ENCODE peak calls at places on chromosomes 16 and 17, in eight cellular contexts. E is right lobe of liver, X is A549, F is suprapubic skin, Z is prostate gland, O is breast epithelium, S is tibial nerve, V is stomach. M is an unnamed sample.

GRCh38 chr17:38601539-38602351 is 4.0 kb downstream of the SRCIN1 start:
- DNase-seq in O (no peak), Z (no peak), X (peak; percentile 51), S (no peak), V (no peak), E (no peak), F (no peak), M (no peak)

GRCh38 chr17:77942111-77942988 is 16.2 kb upstream of the TNRC6C start:
- DNase-seq in S (peak; percentile 36), V (no peak), X (no peak), F (no peak), E (no peak), Z (peak; percentile 36), O (peak; percentile 88), M (no peak)

GRCh38 chr17:66925811-66926500 is 38.6 kb upstream of the CACNG4 start:
- DNase-seq in Z (no peak), E (no peak), V (no peak), S (no peak), F (no peak), O (no peak), X (no peak), M (no peak)

GRCh38 chr16:85838381-85838780 is 38.9 kb downstream of the COX4I1 start:
- DNase-seq in O (no peak), F (no peak), Z (no peak), X (no peak), S (no peak), E (peak; percentile 22), V (no peak), M (peak; percentile 30)

GRCh38 chr16:22945361-22945760 is 131.4 kb downstream of the HS3ST2 start:
- DNase-seq in S (no peak), E (no peak), O (no peak), X (no peak), V (no peak), F (no peak), Z (no peak), M (no peak)

GRCh38 chr17:14337596-14338079 is 36.8 kb downstream of the HS3ST3B1 start:
- DNase-seq in S (no peak), E (no peak), V (no peak), Z (no peak), F (no peak), X (no peak), O (no peak), M (no peak)

GRCh38 chr16:79721186-79721745 is 120.7 kb upstream of the MAF start:
- DNase-seq in V (no peak), E (no peak), O (no peak), X (no peak), S (no peak), F (no peak), Z (peak; percentile 30), M (no peak)

GRCh38 chr16:89473791-89474414 is 16.5 kb downstream of the ANKRD11 start:
- DNase-seq in Z (no peak), S (no peak), X (no peak), O (no peak), E (no peak), F (no peak), V (no peak), M (peak; percentile 44)

GRCh38 chr16:17590711-17591654 is 120.2 kb upstream of the XYLT1 start:
- DNase-seq in V (no peak), S (no peak), E (no peak), F (no peak), Z (no peak), O (no peak), X (no peak), M (no peak)

GRCh38 chr17:27247071-27247957 is 46.6 kb upstream of the WSB1 start:
- DNase-seq in E (peak; percentile 90), S (peak; percentile 73), F (no peak), X (peak; percentile 95), V (peak; percentile 47), O (peak; percentile 91), Z (peak; percentile 95), M (peak; percentile 85)

GRCh38 chr16:2798723-2799204 is 494 bp downstream of the PRSS41 start:
- DNase-seq in S (no peak), X (no peak), F (peak; percentile 70), V (no peak), Z (no peak), E (no peak), O (no peak), M (no peak)

GRCh38 chr17:26792486-26792885 is 501.4 kb upstream of the WSB1 start:
- DNase-seq in E (no peak), S (no peak), Z (no peak), F (no peak), O (no peak), V (no peak), X (no peak), M (no peak)

GRCh38 chr17:77846531-77847085 is 111.9 kb upstream of the TNRC6C start:
- DNase-seq in E (peak; percentile 33), X (no peak), F (no peak), Z (no peak), O (no peak), S (no peak), V (no peak), M (no peak)

GRCh38 chr16:89409161-89409711 is 81.1 kb downstream of the ANKRD11 start:
- DNase-seq in S (no peak), Z (no peak), F (no peak), V (no peak), E (no peak), O (no peak), X (no peak), M (no peak)

DNA sequence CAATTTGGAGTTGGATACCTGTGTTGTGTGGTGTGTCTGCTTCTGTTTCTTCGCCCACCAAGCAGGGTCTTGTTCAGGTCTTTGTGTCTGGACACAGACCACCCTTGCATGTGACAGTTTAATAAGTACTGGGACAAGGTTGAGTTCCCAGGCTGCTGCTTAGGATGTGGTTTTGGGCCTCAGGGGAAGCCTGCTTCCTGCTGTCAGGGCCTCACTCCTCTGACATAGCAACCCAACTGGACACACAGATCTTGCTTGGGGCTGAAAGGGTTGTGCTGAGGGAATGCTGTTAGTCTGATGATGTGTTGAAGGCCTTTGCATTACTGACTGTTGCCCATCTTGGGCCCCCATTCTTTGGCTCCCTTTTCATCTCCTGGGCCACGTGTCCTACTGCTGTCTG is 4.8 kb upstream of the TGFB1I1 start:
- DNase-seq in V (no peak), F (no peak), X (no peak), S (no peak), E (no peak), O (no peak), Z (no peak), M (no peak)
- TF ChIP-seq POLR2A in V (no peak), F (no peak), X (no peak), S (no peak), E (no peak), O (no peak), Z (no peak), M (no peak)

GRCh38 chr17:54864636-54865420 is 35.8 kb upstream of the TOM1L1 start:
- DNase-seq in O (no peak), E (no peak), S (no peak), Z (no peak), V (no peak), F (no peak), X (no peak), M (no peak)

GRCh38 chr17:54864070-54864469 is 36.6 kb upstream of the TOM1L1 start:
- DNase-seq in F (no peak), E (no peak), X (no peak), V (no peak), Z (no peak), O (no peak), S (no peak), M (no peak)

GRCh38 chr17:54859187-54859586 is 41.5 kb upstream of the TOM1L1 start:
- DNase-seq in Z (no peak), X (no peak), F (no peak), V (no peak), E (no peak), S (no peak), O (no peak), M (no peak)

GRCh38 chr17:54861469-54861983 is 39.1 kb upstream of the TOM1L1 start:
- DNase-seq in V (no peak), S (no peak), X (no peak), Z (no peak), F (no peak), O (no peak), E (no peak), M (no peak)

GRCh38 chr17:54860617-54861468 is 39.8 kb upstream of the TOM1L1 start:
- DNase-seq in S (no peak), Z (no peak), E (no peak), X (no peak), O (no peak), F (no peak), V (no peak), M (no peak)
- TF ChIP-seq POLR2A in S (no peak), Z (no peak), E (no peak), X (no peak), O (no peak), F (no peak), V (no peak), M (no peak)

GRCh38 chr17:40063034-40063765 is 435 bp downstream of the THRA start:
- DNase-seq in E (peak; percentile 70), X (no peak), V (peak; percentile 51), Z (no peak), F (peak; percentile 92), O (no peak), S (peak; percentile 59), M (no peak)
- TF ChIP-seq POLR2A in E (peak; percentile 56), X (no peak), V (no peak), Z (peak; percentile 40), F (no peak), O (no peak), S (no peak), M (peak; percentile 65)

GRCh38 chr17:80133626-80133970 is 13.3 kb downstream of the EIF4A3 start:
- DNase-seq in F (peak; percentile 40), X (no peak), Z (peak; percentile 48), O (no peak), E (no peak), S (no peak), V (no peak), M (no peak)

GRCh38 chr17:80130992-80131391 is 15.9 kb downstream of the EIF4A3 start:
- DNase-seq in X (no peak), O (no peak), F (no peak), S (no peak), E (peak; percentile 60), V (no peak), Z (no peak), M (no peak)

GRCh38 chr17:80129006-80129565 is 17.8 kb downstream of the EIF4A3 start:
- DNase-seq in X (no peak), O (no peak), E (no peak), Z (no peak), S (no peak), V (no peak), F (no peak), M (no peak)

GRCh38 chr17:80137131-80137530 is 9.8 kb downstream of the EIF4A3 start:
- DNase-seq in F (peak; percentile 45), Z (no peak), X (no peak), E (no peak), S (no peak), V (no peak), O (no peak), M (no peak)

DNA sequence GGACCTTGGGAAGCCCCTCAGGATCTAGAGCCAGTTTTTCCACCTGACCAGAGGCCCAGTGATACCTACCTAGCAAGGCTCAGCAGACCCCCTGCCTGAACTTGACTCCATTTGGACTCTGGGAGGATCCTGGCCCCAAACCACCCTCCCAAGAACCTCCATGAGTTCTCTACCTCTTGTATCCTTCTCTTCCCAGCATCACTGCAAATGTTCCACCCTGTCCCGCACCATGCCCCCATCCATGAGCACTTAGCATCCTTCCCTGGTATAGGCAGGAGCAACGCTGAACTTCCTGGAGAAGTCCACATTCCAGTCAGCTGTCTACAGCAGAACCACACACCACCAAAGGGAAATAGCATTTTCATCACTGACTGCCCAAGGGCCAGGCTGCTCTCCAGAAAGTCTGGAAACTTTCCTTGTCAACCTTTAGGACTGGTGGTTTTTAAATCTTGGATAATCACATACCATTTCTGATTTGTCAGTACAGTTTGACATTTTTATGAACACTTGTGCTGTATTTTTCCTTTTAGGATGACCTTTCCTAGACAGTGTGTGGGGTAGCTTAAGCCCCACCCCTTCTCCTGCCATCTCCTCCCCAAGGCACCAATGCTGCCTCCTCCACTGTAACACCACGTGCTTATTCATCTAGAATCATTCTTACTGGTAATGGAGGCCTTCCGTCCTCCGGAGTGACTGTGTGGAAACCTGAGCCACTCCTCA is 13.9 kb downstream of the EIF4A3 start:
- DNase-seq in Z (no peak), X (no peak), O (no peak), S (no peak), F (peak; percentile 63), V (no peak), E (no peak), M (no peak)
- TF ChIP-seq POLR2A in Z (no peak), X (no peak), O (no peak), S (no peak), F (no peak), V (no peak), E (no peak), M (no peak)